ENCODE peak calls at places on chromosomes 2 and 18, in five cellular contexts. H, D, W, C and K are unnamed samples.

GRCh38 chr2:241678307-241678706 is 8.3 kb downstream of the DTYMK start:
- DNase-seq in C (no peak), W (no peak), D (no peak), H (no peak), K (no peak)

GRCh38 chr2:120703330-120703994 is 32.2 kb upstream of the GLI2 start:
- DNase-seq in C (no peak), H (no peak), D (no peak), W (no peak), K (no peak)

GRCh38 chr2:148876589-148877402 is 1.8 kb downstream of the KIF5C start:
- DNase-seq in W (peak), D (no peak), H (no peak), C (peak), K (no peak)

GRCh38 chr2:30569991-30570390 is 122.9 kb downstream of the LCLAT1 start:
- DNase-seq in D (no peak), C (no peak), W (no peak), H (no peak), K (no peak)

GRCh38 chr18:43744960-43745740 is 467.9 kb upstream of the SYT4 start:
- DNase-seq in D (no peak), H (no peak), W (no peak), C (no peak), K (no peak)

GRCh38 chr2:98900721-98901120 is 35.3 kb downstream of the CRACDL start:
- DNase-seq in D (no peak), W (no peak), C (no peak), H (no peak), K (no peak)

GRCh38 chr2:6524678-6525367 is 340.9 kb downstream of the CMPK2 start:
- DNase-seq in D (no peak), W (no peak), C (no peak), H (no peak), K (no peak)

GRCh38 chr2:190515687-190516086 is 18.8 kb downstream of the NEMP2 start:
- DNase-seq in C (no peak), D (no peak), H (no peak), W (no peak), K (no peak)

GRCh38 chr18:59540356-59540755 is 156.9 kb downstream of the CCBE1 start:
- DNase-seq in D (no peak), H (no peak), C (no peak), W (no peak), K (no peak)

GRCh38 chr2:10892796-10893350 is 18.9 kb upstream of the KCNF1 start:
- DNase-seq in C (no peak), H (no peak), W (no peak), D (no peak), K (no peak)

GRCh38 chr2:179222076-179222475 is 42.6 kb downstream of the SESTD1 start:
- DNase-seq in C (no peak), H (no peak), W (no peak), D (no peak), K (no peak)

GRCh38 chr2:179224361-179224760 is 40.3 kb downstream of the SESTD1 start:
- DNase-seq in D (no peak), W (no peak), H (no peak), C (no peak), K (no peak)

GRCh38 chr2:179218848-179219594 is 45.6 kb downstream of the SESTD1 start:
- DNase-seq in H (peak), D (peak), W (peak), C (peak), K (peak)
- TF ChIP-seq HDAC2 in H (no peak), D (no peak), W (peak), C (no peak), K (no peak)

GRCh38 chr2:230684222-230685164 is 28.1 kb upstream of the CAB39 start:
- DNase-seq in H (no peak), C (no peak), D (no peak), W (peak), K (peak)
- TF ChIP-seq HDAC2 in H (no peak), C (no peak), D (no peak), W (no peak), K (no peak)

GRCh38 chr2:133765693-133766092 is 197.4 kb upstream of the NCKAP5 start:
- DNase-seq in W (peak), C (no peak), H (no peak), D (no peak), K (peak)

GRCh38 chr2:133768261-133769021 is 200.2 kb upstream of the NCKAP5 start:
- DNase-seq in H (no peak), W (no peak), D (no peak), C (no peak), K (no peak)

GRCh38 chr2:133760366-133760765 is 192.1 kb upstream of the NCKAP5 start:
- DNase-seq in C (no peak), D (no peak), H (no peak), W (no peak), K (no peak)

GRCh38 chr2:133769036-133769435 is 200.8 kb upstream of the NCKAP5 start:
- DNase-seq in D (no peak), C (no peak), W (no peak), H (no peak), K (no peak)

DNA sequence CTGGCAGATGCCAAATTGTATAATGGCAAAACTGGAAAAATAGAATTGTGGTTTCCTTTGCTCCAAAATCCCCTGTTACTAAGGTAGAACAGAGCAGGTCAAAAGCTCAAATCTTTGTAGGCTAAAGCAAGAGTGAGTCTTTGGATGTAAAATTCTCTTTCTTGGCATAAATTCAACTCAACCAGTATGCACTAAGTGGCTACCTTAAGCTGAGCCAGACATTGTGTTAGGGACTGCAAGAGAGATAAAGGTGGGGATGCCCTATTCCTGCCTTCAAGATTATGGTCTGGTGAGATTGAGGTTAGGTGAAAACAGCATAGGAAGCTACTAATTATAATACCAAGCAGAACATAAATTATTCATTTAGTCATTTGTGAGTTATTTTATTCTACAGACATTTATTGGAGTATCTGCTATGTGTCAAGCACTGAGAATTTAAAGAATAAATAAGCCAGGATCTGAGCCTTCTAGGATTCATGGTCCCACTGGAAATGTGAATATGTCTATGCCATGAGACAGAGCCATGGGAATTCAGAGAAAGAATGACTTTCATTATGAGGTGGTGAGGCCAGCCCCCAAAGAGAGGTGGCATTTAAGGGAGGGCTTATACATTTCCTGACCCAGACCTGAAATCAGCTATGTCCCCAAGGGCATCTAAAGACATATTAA is 198.0 kb upstream of the NCKAP5 start:
- DNase-seq in D (no peak), H (no peak), C (no peak), W (no peak), K (no peak)
- TF ChIP-seq HDAC2 in D (no peak), H (no peak), C (no peak), W (no peak), K (no peak)

DNA sequence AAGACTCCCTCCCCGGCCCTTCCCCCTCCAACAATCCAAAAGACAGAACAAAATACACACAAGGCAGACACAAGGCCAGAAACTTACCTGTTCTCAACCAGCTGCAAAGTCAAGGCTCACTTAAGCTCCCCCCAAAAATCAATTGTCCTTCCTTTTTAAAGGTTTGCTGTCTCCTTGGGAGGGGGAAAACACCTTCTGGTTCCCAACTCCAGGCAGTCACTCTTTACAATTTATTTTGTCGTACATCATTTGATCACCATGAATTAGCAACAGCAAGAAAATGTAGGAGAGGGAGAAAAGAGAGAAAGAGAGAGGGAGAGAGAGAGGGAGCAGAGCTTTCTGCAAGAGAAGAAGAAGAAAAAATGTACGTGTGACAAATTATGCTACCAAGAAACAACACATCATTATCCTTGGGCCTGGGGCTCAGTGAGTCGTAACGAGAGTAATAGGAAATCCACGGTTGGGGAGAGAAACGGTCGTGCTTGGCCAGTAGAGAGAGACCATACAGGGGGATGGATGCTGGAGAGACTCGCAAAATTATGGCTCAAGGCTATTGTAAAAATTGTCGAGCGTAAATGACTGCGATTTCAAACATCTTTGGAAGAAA is at the start of gene KLHL14:
- DNase-seq in W (no peak), C (no peak), D (no peak), H (no peak), K (no peak)
- TF ChIP-seq HDAC2 in W (no peak), C (no peak), D (no peak), H (no peak), K (no peak)

GRCh38 chr18:9032519-9032918 is 70.0 kb upstream of the NDUFV2 start:
- DNase-seq in W (no peak), H (no peak), D (no peak), C (no peak), K (no peak)

GRCh38 chr18:9042766-9043481 is 59.6 kb upstream of the NDUFV2 start:
- DNase-seq in C (no peak), H (no peak), W (no peak), D (no peak), K (no peak)

GRCh38 chr18:9043581-9043980 is 58.9 kb upstream of the NDUFV2 start:
- DNase-seq in W (no peak), C (no peak), H (no peak), D (no peak), K (no peak)

GRCh38 chr18:9039441-9039950 is 63.0 kb upstream of the NDUFV2 start:
- DNase-seq in D (no peak), C (no peak), W (no peak), H (no peak), K (no peak)

GRCh38 chr18:9038277-9038871 is 64.1 kb upstream of the NDUFV2 start:
- DNase-seq in C (no peak), D (no peak), H (no peak), W (no peak), K (no peak)
- TF ChIP-seq HDAC2 in C (no peak), D (no peak), H (no peak), W (no peak), K (no peak)

GRCh38 chr2:56583796-56584313 is 400.1 kb downstream of the CCDC85A start:
- DNase-seq in D (no peak), H (no peak), W (no peak), C (no peak), K (no peak)
- TF ChIP-seq HDAC2 in D (no peak), H (no peak), W (no peak), C (no peak), K (no peak)

GRCh38 chr2:188079176-188079575 is 212.5 kb upstream of the GULP1 start:
- DNase-seq in C (no peak), W (no peak), H (no peak), D (no peak), K (no peak)
- TF ChIP-seq HDAC2 in C (no peak), W (no peak), H (no peak), D (no peak), K (no peak)

DNA sequence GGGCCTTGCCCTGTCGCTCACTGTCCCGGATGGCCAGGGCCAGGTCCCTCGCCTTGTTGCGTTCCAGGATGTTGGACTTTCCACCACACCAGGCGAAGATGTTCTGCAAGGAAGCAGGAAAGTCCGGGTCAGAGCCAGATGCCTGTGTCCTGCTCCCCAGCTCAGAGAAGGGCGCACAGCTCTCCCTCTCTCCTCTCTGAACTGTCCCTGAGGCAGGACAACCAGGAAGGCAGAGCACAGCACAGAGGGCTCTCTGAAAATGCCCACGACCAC is 11.0 kb downstream of the CAPG start:
- DNase-seq in C (no peak), W (no peak), H (no peak), D (no peak), K (no peak)
- TF ChIP-seq HDAC2 in C (no peak), W (no peak), H (no peak), D (no peak), K (no peak)

DNA sequence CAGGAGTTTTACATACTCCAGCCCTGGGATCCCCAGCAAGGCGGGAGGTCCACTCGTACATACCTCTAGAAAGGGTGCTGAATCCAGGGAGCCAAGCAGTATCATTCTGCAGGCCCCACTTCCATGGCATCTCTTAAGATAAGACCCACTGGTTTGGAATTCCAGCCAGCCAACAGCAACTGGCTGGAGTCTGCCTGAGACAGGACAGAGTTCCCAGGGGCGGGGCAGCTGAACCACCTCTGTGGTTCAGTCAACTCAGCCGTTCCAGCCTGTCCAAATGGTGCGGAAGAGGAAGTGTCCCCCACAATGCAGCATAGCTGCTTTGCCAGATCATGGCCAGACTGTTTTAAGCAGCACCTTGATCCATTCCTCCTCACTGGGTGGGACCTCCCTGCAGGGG is 33.2 kb downstream of the ZNF892 start:
- DNase-seq in C (no peak), W (no peak), D (no peak), H (no peak), K (no peak)
- TF ChIP-seq HDAC2 in C (no peak), W (no peak), D (no peak), H (no peak), K (no peak)

DNA sequence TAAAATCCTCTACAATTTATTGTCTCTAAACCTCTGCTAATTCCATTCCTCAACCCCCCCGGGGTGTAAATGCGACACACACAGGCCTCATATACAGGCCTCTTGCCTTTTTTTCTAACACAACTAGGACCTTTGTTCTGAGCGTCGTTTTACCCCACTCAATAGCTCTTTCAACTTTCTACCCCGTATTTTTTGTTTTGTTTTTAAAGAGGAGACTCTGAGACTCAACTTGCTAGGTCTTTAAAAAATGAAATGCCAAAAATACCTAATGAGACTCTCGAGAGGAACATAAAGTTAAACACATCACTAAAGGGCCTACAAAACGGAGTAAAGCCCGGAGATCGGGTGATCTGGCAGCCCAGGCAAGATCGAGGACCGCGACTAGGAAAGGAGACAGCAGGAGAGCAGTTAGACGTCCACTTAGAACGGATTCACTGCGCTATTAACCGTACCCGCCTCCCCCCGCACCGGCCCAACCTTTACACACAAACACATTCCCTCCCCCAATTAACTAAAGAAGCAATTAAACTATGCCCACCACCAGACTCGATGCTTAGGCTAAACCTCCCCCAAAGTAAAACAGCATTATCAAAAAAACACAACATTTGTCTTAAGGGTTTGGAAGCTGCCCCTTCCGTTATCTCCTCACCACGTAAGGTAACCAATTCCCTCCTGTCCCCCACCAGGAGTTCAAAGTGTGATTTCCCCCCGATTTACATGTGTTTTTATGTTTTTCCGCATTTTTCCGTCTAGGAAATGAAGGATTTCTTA is 1.6 kb downstream of the TRIP12 start:
- DNase-seq in D (no peak), H (peak), C (no peak), W (peak), K (no peak)
- TF ChIP-seq HDAC2 in D (no peak), H (no peak), C (no peak), W (no peak), K (no peak)